ENCODE peak calls at places on chromosome 4, in four cellular contexts. P, R, L and E are unnamed samples.

GRCh38 chr4:186700746-186701145 is 22.9 kb downstream of the FAT1 start:
- DNase-seq in P (no peak), R (peak; percentile 71), L (peak; percentile 93), E (peak; percentile 57)

GRCh38 chr4:79331126-79331876 is 5.4 kb upstream of the NAA11 start:
- DNase-seq in P (peak; percentile 2), R (no peak), L (peak; percentile 2), E (no peak)

GRCh38 chr4:25485104-25485503 is 108.0 kb downstream of the ANAPC4 start:
- DNase-seq in P (no peak), R (no peak), L (no peak), E (no peak)

GRCh38 chr4:88318751-88319350 is 34.5 kb upstream of the PPM1K start:
- DNase-seq in P (no peak), R (no peak), L (peak; percentile 7), E (no peak)

GRCh38 chr4:8039290-8039689 is 99.6 kb upstream of the AFAP1 start:
- DNase-seq in P (no peak), R (no peak), L (no peak), E (no peak)

GRCh38 chr4:165439344-165439743 is 60.5 kb downstream of the CPE start:
- DNase-seq in P (no peak), R (no peak), L (peak; percentile 4), E (no peak)

GRCh38 chr4:87117051-87117729 is 103.2 kb downstream of the KLHL8 start:
- DNase-seq in P (no peak), R (no peak), L (no peak), E (no peak)

GRCh38 chr4:978957-979701 is 5.8 kb upstream of the DGKQ start:
- DNase-seq in P (no peak), R (no peak), L (no peak), E (no peak)

GRCh38 chr4:19850909-19851308 is 400.8 kb upstream of the SLIT2 start:
- DNase-seq in P (peak; percentile 1), R (no peak), L (peak; percentile 95), E (no peak)

GRCh38 chr4:74541611-74542177 is 96.8 kb downstream of the AREG start:
- DNase-seq in P (peak; percentile 20), R (no peak), L (no peak), E (no peak)

GRCh38 chr4:104811727-104812126 is 317.0 kb upstream of the CXXC4 start:
- DNase-seq in P (no peak), R (no peak), L (no peak), E (no peak)

GRCh38 chr4:11908205-11908604 is 479.5 kb upstream of the HS3ST1 start:
- DNase-seq in P (no peak), R (no peak), L (no peak), E (no peak)
- H3K4me3 ChIP-seq in P (no peak overlapping the region), R (no peak overlapping the region), L (no peak overlapping the region), E (no peak overlapping the region)

DNA sequence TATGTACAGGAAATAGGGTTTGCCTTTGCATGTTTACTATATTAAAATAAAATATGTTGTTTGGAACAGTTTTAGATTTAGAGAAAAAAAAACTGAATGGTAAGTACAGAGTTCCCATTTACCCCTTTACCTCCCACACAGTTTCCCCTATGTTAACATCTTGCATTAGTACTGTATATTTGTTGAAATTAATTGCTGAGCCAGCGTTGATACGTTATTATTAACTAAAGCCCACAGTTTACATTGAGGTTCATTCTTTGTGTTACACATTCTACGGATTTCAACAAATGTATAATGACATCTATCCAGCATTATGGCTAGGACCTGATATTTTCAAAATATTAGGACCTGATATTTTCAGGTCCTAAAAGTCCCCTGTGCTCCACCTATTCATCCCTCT is 70.7 kb downstream of the PPP3CA start:
- DNase-seq in P (no peak), R (no peak), L (no peak), E (no peak)
- H3K4me3 ChIP-seq in P (no peak overlapping the region), R (no peak overlapping the region), L (no peak overlapping the region), E (no peak overlapping the region)

GRCh38 chr4:102477657-102478056 is 23.5 kb upstream of the NFKB1 start:
- DNase-seq in P (no peak), R (no peak), L (no peak), E (no peak)
- H3K4me3 ChIP-seq in P (no peak overlapping the region), R (no peak overlapping the region), L (no peak overlapping the region), E (no peak overlapping the region)

GRCh38 chr4:15779336-15779735 is 1.2 kb downstream of the CD38 start:
- DNase-seq in P (peak; percentile 75), R (no peak), L (peak; percentile 59), E (no peak)

GRCh38 chr4:15778191-15778741 is at the start of gene CD38:
- DNase-seq in P (peak; percentile 29), R (no peak), L (no peak), E (no peak)

GRCh38 chr4:15778742-15779231 is 659 bp downstream of the CD38 start:
- DNase-seq in P (peak; percentile 41), R (no peak), L (peak; percentile 44), E (no peak)

GRCh38 chr4:15777697-15778096 is 431 bp upstream of the CD38 start:
- DNase-seq in P (no peak), R (no peak), L (no peak), E (no peak)

DNA sequence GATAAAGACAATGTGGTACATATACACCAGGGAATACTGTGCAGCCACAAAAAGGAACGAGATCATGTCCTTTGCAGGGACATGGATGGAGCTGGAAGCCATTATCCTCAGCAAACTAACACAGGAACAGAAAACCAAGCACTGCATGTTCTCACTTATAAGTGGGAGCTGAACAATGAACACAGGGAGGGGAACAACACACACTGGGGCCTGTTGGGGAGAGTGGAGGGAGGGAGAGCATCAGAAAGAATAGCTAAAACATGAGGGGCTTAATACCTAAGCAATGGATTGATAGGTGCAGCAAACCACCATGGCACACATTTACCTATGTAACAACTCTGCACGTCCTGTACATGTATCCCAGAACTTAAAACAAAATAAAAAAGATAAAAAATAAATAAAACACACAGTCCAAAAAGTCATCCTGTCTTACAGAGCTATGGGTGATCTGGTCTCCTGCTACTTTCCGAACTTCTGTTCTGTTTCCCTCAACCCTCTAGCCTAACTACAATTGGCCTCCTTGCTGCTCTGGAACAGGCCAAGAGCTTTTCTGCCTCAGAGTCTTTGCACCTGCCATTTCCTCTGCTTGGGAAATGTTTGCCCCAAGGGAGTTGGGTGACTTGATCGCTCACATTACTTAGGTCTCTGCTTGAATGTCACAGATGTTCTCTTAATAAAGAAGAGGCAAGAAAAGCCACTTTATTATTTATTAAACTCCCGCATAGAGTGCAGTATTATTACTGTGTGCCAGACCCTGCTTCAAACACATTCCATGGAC is 1.1 kb upstream of the CD38 start:
- DNase-seq in P (no peak), R (no peak), L (no peak), E (no peak)
- H3K4me3 ChIP-seq in P (no peak overlapping the region), R (no peak overlapping the region), L (no peak overlapping the region), E (no peak overlapping the region)

GRCh38 chr4:41645716-41646115 is 102.8 kb downstream of the PHOX2B start:
- DNase-seq in P (no peak), R (no peak), L (no peak), E (no peak)
- H3K4me3 ChIP-seq in P (no peak overlapping the region), R (no peak overlapping the region), L (no peak overlapping the region), E (no peak overlapping the region)

DNA sequence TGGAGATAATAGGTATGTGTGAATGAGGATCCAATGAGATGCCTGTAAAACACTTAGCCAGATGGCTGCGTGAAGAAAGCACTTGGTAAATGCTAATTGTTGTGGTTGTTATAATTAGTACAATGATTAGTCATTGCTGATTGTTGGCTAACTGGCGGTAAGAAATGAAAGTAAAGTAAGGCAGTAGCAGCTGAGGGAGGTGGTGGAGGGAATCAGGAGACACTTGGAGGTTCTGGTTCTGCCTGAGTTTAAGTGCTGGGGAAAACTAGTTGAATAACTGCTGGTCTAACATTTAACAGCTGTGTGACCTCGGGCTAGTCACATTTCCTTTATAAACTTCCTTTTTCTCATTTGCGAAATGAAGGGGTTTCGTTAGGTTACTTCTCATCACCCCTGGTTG is 30.9 kb downstream of the CD38 start:
- DNase-seq in P (no peak), R (no peak), L (no peak), E (no peak)
- H3K4me3 ChIP-seq in P (no peak overlapping the region), R (no peak overlapping the region), L (no peak overlapping the region), E (peak overlapping the region; percentile 49)